ENCODE peak calls at places on chromosome 7, in eight cellular contexts. A is CMK; M is left lobe of liver; O is endothelial cell; E is GM18507; X is neural crest cell; R is NCI-H524; Y is activated CD8-positive, alpha-beta memory T cell treated with anti-CD3 and anti-CD28 coated beads, Interleukin-2, amount 10 ng/mL, durations not matched to agents 7 days and 5 days. J is an unnamed sample.

GRCh38 chr7:76191783-76192240 is 9.9 kb upstream of the SRRM3 start:
- DNase-seq in A (peak; percentile 48), M (no peak), O (peak; percentile 51), E (no peak), X (peak; percentile 18), R (peak; percentile 51), Y (no peak), J (peak; percentile 41)

GRCh38 chr7:75971961-75972763 is 22.2 kb downstream of the TMEM120A start:
- DNase-seq in A (no peak), M (peak; percentile 69), O (peak; percentile 65), E (no peak), X (no peak), R (no peak), Y (no peak), J (no peak)

GRCh38 chr7:93574646-93575554 is at the start of gene CALCR:
- DNase-seq in A (no peak), M (no peak), O (peak; percentile 30), E (no peak), X (no peak), R (peak; percentile 10), Y (no peak), J (no peak)

GRCh38 chr7:38060116-38060515 is 117.9 kb upstream of the STARD3NL start:
- DNase-seq in A (no peak), M (no peak), O (no peak), E (no peak), X (no peak), R (no peak), Y (no peak), J (no peak)

GRCh38 chr7:107596881-107597581 is 17.0 kb downstream of the BCAP29 start:
- DNase-seq in A (no peak), M (no peak), O (peak; percentile 15), E (no peak), X (no peak), R (no peak), Y (no peak), J (no peak)

GRCh38 chr7:5854738-5855137 is 25.9 kb upstream of the OCM start:
- DNase-seq in A (no peak), M (no peak), O (no peak), E (no peak), X (no peak), R (no peak), Y (no peak), J (no peak)

GRCh38 chr7:7157887-7158271 is 24.5 kb upstream of the C1GALT1 start:
- DNase-seq in A (no peak), M (no peak), O (no peak), E (no peak), X (no peak), R (no peak), Y (no peak), J (no peak)

GRCh38 chr7:18437086-18437485 is 58.5 kb upstream of the HDAC9 start:
- DNase-seq in A (no peak), M (no peak), O (no peak), E (no peak), X (no peak), R (no peak), Y (no peak), J (no peak)

GRCh38 chr7:134778941-134779740 is at the start of gene CALD1:
- DNase-seq in A (no peak), M (peak; percentile 48), O (peak; percentile 80), E (no peak), X (peak; percentile 54), R (no peak), Y (no peak), J (no peak)

GRCh38 chr7:90749774-90750173 is 153.7 kb downstream of the CDK14 start:
- DNase-seq in A (no peak), M (no peak), O (no peak), E (no peak), X (no peak), R (no peak), Y (no peak), J (no peak)

GRCh38 chr7:1892011-1892965 is 222.2 kb downstream of the ELFN1 start:
- DNase-seq in A (no peak), M (no peak), O (no peak), E (no peak), X (no peak), R (no peak), Y (no peak), J (no peak)

GRCh38 chr7:498678-499641 is 20.7 kb downstream of the PDGFA start:
- DNase-seq in A (no peak), M (peak; percentile 70), O (no peak), E (no peak), X (no peak), R (no peak), Y (no peak), J (no peak)

GRCh38 chr7:117970806-117971205 is 97.6 kb upstream of the CTTNBP2 start:
- DNase-seq in A (no peak), M (no peak), O (no peak), E (no peak), X (no peak), R (no peak), Y (no peak), J (no peak)

GRCh38 chr7:129188892-129189660 is 643 bp downstream of the SMO start:
- DNase-seq in A (no peak), M (no peak), O (peak; percentile 44), E (no peak), X (peak; percentile 30), R (no peak), Y (no peak), J (no peak)

GRCh38 chr7:92013611-92014010 is 72.9 kb downstream of the AKAP9 start:
- DNase-seq in A (no peak), M (no peak), O (no peak), E (no peak), X (no peak), R (no peak), Y (no peak), J (no peak)

GRCh38 chr7:119969054-119969453 is 303.9 kb upstream of the KCND2 start:
- DNase-seq in A (no peak), M (no peak), O (no peak), E (no peak), X (no peak), R (no peak), Y (no peak), J (no peak)

GRCh38 chr7:17516768-17517167 is 218.3 kb downstream of the AHR start:
- DNase-seq in A (no peak), M (no peak), O (no peak), E (no peak), X (no peak), R (no peak), Y (no peak), J (no peak)

GRCh38 chr7:129896568-129897382 is 56.0 kb downstream of the UBE2H start:
- DNase-seq in A (no peak), M (no peak), O (no peak), E (no peak), X (no peak), R (no peak), Y (no peak), J (no peak)

GRCh38 chr7:30921540-30921930 is 9.9 kb downstream of the AQP1 start:
- DNase-seq in A (no peak), M (peak; percentile 31), O (no peak), E (no peak), X (no peak), R (no peak), Y (no peak), J (no peak)

GRCh38 chr7:27210441-27211083 is 10.7 kb upstream of the HOXA13 start:
- DNase-seq in A (no peak), M (peak; percentile 72), O (peak; percentile 68), E (peak; percentile 38), X (peak; percentile 64), R (no peak), Y (peak; percentile 54), J (no peak)

GRCh38 chr7:105219771-105220160 is 169.0 kb downstream of the SRPK2 start:
- DNase-seq in A (no peak), M (no peak), O (no peak), E (no peak), X (no peak), R (no peak), Y (no peak), J (no peak)

GRCh38 chr7:131533566-131534561 is 22.6 kb downstream of the PODXL start:
- DNase-seq in A (no peak), M (no peak), O (no peak), E (no peak), X (no peak), R (no peak), Y (no peak), J (no peak)

GRCh38 chr7:36167403-36168050 is 14.5 kb downstream of the EEPD1 start:
- DNase-seq in A (no peak), M (peak; percentile 70), O (no peak), E (no peak), X (no peak), R (no peak), Y (no peak), J (no peak)

GRCh38 chr7:116632349-116632748 is 39.6 kb upstream of the MET start:
- DNase-seq in A (no peak), M (no peak), O (no peak), E (no peak), X (no peak), R (no peak), Y (no peak), J (no peak)